ENCODE peak calls at places on chromosomes 5 and 9, in nine cellular contexts. T, R, W, G, K, X, S, E and I are unnamed samples.
A peak's percentile ranks its signal among the peaks of the same experiment; 100 is the strongest.

GRCh38 chr5:102678267-102679058 is 76.6 kb upstream of the PAM start:
- DNase-seq in T (no peak), R (peak; percentile 23), W (no peak), G (no peak), K (no peak), X (peak; percentile 55), S (no peak), E (no peak), I (no peak)

GRCh38 chr5:91357012-91357634 is 26.0 kb downstream of the ARRDC3 start:
- DNase-seq in T (no peak), R (no peak), W (no peak), G (no peak), K (no peak), X (no peak), S (no peak), E (no peak), I (no peak)

GRCh38 chr5:219492-219891 is 1.4 kb downstream of the SDHA start:
- DNase-seq in T (no peak), R (no peak), W (no peak), G (no peak), K (no peak), X (peak; percentile 49), S (no peak), E (no peak), I (no peak)

GRCh38 chr5:56088967-56089829 is 94.4 kb upstream of the IL6ST start:
- DNase-seq in T (no peak), R (peak; percentile 71), W (no peak), G (no peak), K (peak; percentile 9), X (no peak), S (no peak), E (no peak), I (no peak)

GRCh38 chr9:5264219-5264595 is 33.0 kb downstream of the INSL4 start:
- DNase-seq in T (no peak), R (no peak), W (no peak), G (no peak), K (no peak), X (no peak), S (no peak), E (no peak), I (no peak)

GRCh38 chr5:127878174-127878750 is 175.1 kb downstream of the CCDC192 start:
- DNase-seq in T (no peak), R (peak; percentile 72), W (no peak), G (no peak), K (no peak), X (peak; percentile 57), S (no peak), E (no peak), I (no peak)

GRCh38 chr9:110329676-110330235 is 7.9 kb downstream of the TXNDC8 start:
- DNase-seq in T (no peak), R (no peak), W (no peak), G (no peak), K (no peak), X (no peak), S (no peak), E (no peak), I (no peak)

GRCh38 chr5:171420429-171421231 is 1.2 kb downstream of the FGF18 start:
- DNase-seq in T (no peak), R (peak; percentile 90), W (peak; percentile 92), G (no peak), K (no peak), X (peak; percentile 92), S (peak; percentile 90), E (no peak), I (peak; percentile 60)

GRCh38 chr9:98281281-98281680 is 25.8 kb upstream of the TBC1D2 start:
- DNase-seq in T (no peak), R (no peak), W (no peak), G (no peak), K (no peak), X (no peak), S (no peak), E (no peak), I (no peak)

GRCh38 chr9:78158286-78158685 is 77.6 kb upstream of the CEP78 start:
- DNase-seq in T (no peak), R (peak; percentile 46), W (no peak), G (no peak), K (no peak), X (no peak), S (no peak), E (no peak), I (no peak)

GRCh38 chr9:91572044-91572443 is 148.4 kb upstream of the NFIL3 start:
- DNase-seq in T (no peak), R (peak; percentile 66), W (no peak), G (no peak), K (no peak), X (peak; percentile 9), S (no peak), E (no peak), I (no peak)

GRCh38 chr5:64229163-64229774 is 63.6 kb downstream of the RNF180 start:
- DNase-seq in T (no peak), R (peak; percentile 57), W (no peak), G (no peak), K (no peak), X (peak; percentile 60), S (no peak), E (no peak), I (peak; percentile 4)